ENCODE peak calls at places on chromosomes 5 and 9, in nine cellular contexts. D is body of pancreas; Q is naive thymus-derived CD4-positive, alpha-beta T cell; F is AG20443; Y is cardiac septum; K is adrenal gland; P is caudate nucleus; W is activated CD8-positive, alpha-beta T cell treated with anti-CD3 and anti-CD28 coated beads for 36 hours; N is astrocyte of the spinal cord. L is an unnamed sample.

GRCh38 chr5:142422426-142422825 is 97.6 kb upstream of the SPRY4 start:
- DNase-seq in F (peak; percentile 49), K (no peak), W (no peak), Q (no peak), P (no peak), D (no peak), Y (no peak), N (peak; percentile 76), L (no peak)

GRCh38 chr5:35644543-35644942 is 26.9 kb downstream of the SPEF2 start:
- DNase-seq in Q (no peak), K (no peak), W (no peak), Y (no peak), P (no peak), F (no peak), D (no peak), N (no peak), L (no peak)

GRCh38 chr9:98264510-98264909 is 9.1 kb upstream of the TBC1D2 start:
- DNase-seq in W (no peak), N (no peak), P (no peak), D (no peak), K (no peak), F (no peak), Y (no peak), Q (no peak), L (no peak)

GRCh38 chr5:80408475-80408875 is 611 bp downstream of the ZFYVE16 start:
- DNase-seq in W (peak; percentile 42), Q (no peak), P (no peak), F (peak; percentile 75), D (peak; percentile 60), K (peak; percentile 65), Y (no peak), N (no peak), L (peak; percentile 41)

GRCh38 chr9:75299324-75299723 is 211.0 kb downstream of the OSTF1 start:
- DNase-seq in W (no peak), Q (no peak), K (no peak), N (no peak), Y (no peak), F (no peak), P (no peak), D (no peak), L (no peak)

GRCh38 chr9:122389195-122389594 is 18.4 kb downstream of the PTGS1 start:
- DNase-seq in N (no peak), P (no peak), W (no peak), Q (no peak), F (no peak), Y (no peak), D (no peak), K (no peak), L (no peak)

GRCh38 chr9:6712041-6712440 is 45.7 kb upstream of the KDM4C start:
- DNase-seq in N (no peak), K (no peak), P (no peak), Q (no peak), Y (no peak), W (no peak), F (no peak), D (no peak), L (no peak)

GRCh38 chr5:124927735-124928134 is 181.3 kb upstream of the ZNF608 start:
- DNase-seq in P (no peak), W (no peak), K (no peak), Q (no peak), D (no peak), F (no peak), Y (no peak), N (peak; percentile 69), L (no peak)

GRCh38 chr9:13110766-13111400 is 168.6 kb downstream of the MPDZ start:
- DNase-seq in Q (no peak), N (peak; percentile 57), K (peak; percentile 60), Y (no peak), P (no peak), F (peak; percentile 34), W (no peak), D (peak; percentile 29), L (no peak)

GRCh38 chr5:71836547-71837112 is 117.6 kb downstream of the CARTPT start:
- DNase-seq in F (no peak), D (no peak), K (no peak), Q (no peak), Y (no peak), P (no peak), N (no peak), W (no peak), L (no peak)

GRCh38 chr5:173641171-173641570 is 24.7 kb upstream of the BOD1 start:
- DNase-seq in K (no peak), W (no peak), D (no peak), Y (no peak), F (no peak), P (no peak), Q (no peak), N (no peak), L (no peak)

GRCh38 chr5:79932510-79933504 is 58.3 kb downstream of the MTX3 start:
- DNase-seq in K (no peak), Y (no peak), Q (no peak), P (no peak), N (no peak), F (peak; percentile 90), D (no peak), W (no peak), L (no peak)

GRCh38 chr5:64807505-64807904 is 38.8 kb downstream of the CWC27 start:
- DNase-seq in F (no peak), Q (no peak), P (no peak), W (no peak), K (no peak), N (peak; percentile 5), Y (no peak), D (no peak), L (no peak)

GRCh38 chr5:129345213-129345925 is 114.7 kb upstream of the ADAMTS19 start:
- DNase-seq in N (no peak), F (no peak), K (peak; percentile 52), P (no peak), Y (no peak), Q (no peak), D (no peak), W (no peak), L (no peak)

GRCh38 chr9:130433168-130433946 is 11.4 kb upstream of the ASS1 start:
- DNase-seq in N (peak; percentile 46), W (peak; percentile 66), K (peak; percentile 61), P (no peak), D (peak; percentile 37), Y (no peak), F (peak; percentile 86), Q (no peak), L (no peak)

GRCh38 chr9:99807276-99807852 is 14.3 kb upstream of the NR4A3 start:
- DNase-seq in Q (peak; percentile 70), D (peak; percentile 72), F (peak; percentile 77), Y (peak; percentile 79), P (no peak), K (peak; percentile 80), N (peak; percentile 69), W (peak; percentile 83), L (no peak)

GRCh38 chr5:36138900-36139683 is 12.6 kb downstream of the LMBRD2 start:
- DNase-seq in Y (no peak), N (no peak), P (no peak), K (no peak), Q (no peak), W (no peak), D (no peak), F (no peak), L (no peak)

GRCh38 chr5:150532161-150532560 is 24.2 kb downstream of the NDST1 start:
- DNase-seq in F (no peak), K (no peak), Y (no peak), W (no peak), P (no peak), N (no peak), D (no peak), Q (no peak), L (no peak)

GRCh38 chr9:79695531-79696218 is 123.9 kb downstream of the TLE4 start:
- DNase-seq in F (no peak), K (no peak), P (no peak), N (no peak), Y (no peak), D (no peak), Q (no peak), W (peak; percentile 50), L (no peak)

GRCh38 chr9:16294371-16294770 is 576.1 kb downstream of the BNC2 start:
- DNase-seq in P (no peak), D (no peak), K (no peak), Y (no peak), F (peak; percentile 27), Q (no peak), W (no peak), N (peak; percentile 22), L (no peak)

GRCh38 chr5:95712347-95712958 is 18.7 kb upstream of the RHOBTB3 start:
- DNase-seq in W (peak; percentile 59), Q (no peak), K (no peak), Y (no peak), D (no peak), P (no peak), N (peak; percentile 78), F (peak; percentile 54), L (no peak)

GRCh38 chr9:755454-756381 is 85.8 kb upstream of the DMRT1 start:
- DNase-seq in Q (no peak), W (peak; percentile 20), K (peak; percentile 41), P (no peak), N (peak; percentile 97), F (peak; percentile 82), D (no peak), Y (no peak), L (no peak)

GRCh38 chr9:20262611-20263010 is 359.7 kb downstream of the MLLT3 start:
- DNase-seq in P (no peak), W (no peak), Q (no peak), Y (no peak), K (no peak), D (no peak), N (no peak), F (no peak), L (no peak)

GRCh38 chr5:149135536-149136201 is 5.6 kb upstream of the ABLIM3 start:
- DNase-seq in N (peak; percentile 78), K (peak; percentile 11), P (no peak), F (peak; percentile 25), Q (no peak), Y (no peak), D (no peak), W (no peak), L (no peak)

GRCh38 chr9:73091909-73092308 is 59.8 kb upstream of the ANXA1 start:
- DNase-seq in W (no peak), N (no peak), D (no peak), Y (no peak), F (no peak), Q (no peak), K (no peak), P (no peak), L (no peak)

GRCh38 chr9:107587175-107587963 is 97.8 kb upstream of the KLF4 start:
- DNase-seq in F (no peak), Q (no peak), N (no peak), D (peak; percentile 42), Y (peak; percentile 85), W (peak; percentile 3), P (no peak), K (peak; percentile 35), L (no peak)

GRCh38 chr9:36718612-36719011 is 145.9 kb downstream of the MELK start:
- DNase-seq in N (no peak), P (no peak), Q (no peak), W (no peak), D (no peak), F (no peak), Y (no peak), K (no peak), L (no peak)

GRCh38 chr9:72441296-72442211 is 76.5 kb upstream of the ZFAND5 start:
- DNase-seq in P (no peak), Y (no peak), K (no peak), F (peak; percentile 23), Q (no peak), D (no peak), W (no peak), N (no peak), L (no peak)

L was measured in iPS DF 6.9.